ENCODE peak calls at places on chromosomes 2 and 18, in eight cellular contexts. L is globus pallidus, B is AG09319, F is MV-4-11, J is mucosa of gallbladder, M is glutamatergic neuron, I is astrocyte, T is NCI-H1436. V is an unnamed sample.

GRCh38 chr18:78774741-78775141 is 204.9 kb upstream of the SALL3 start:
- DNase-seq in T (no peak), I (no peak), J (no peak), M (no peak), F (no peak), B (no peak), L (no peak), V (no peak)

GRCh38 chr2:240687741-240688562 is 3.7 kb upstream of the AQP12A start:
- DNase-seq in I (no peak), T (no peak), B (no peak), L (no peak), F (no peak), M (no peak), J (peak), V (no peak)

GRCh38 chr2:154187948-154188347 is 316.2 kb downstream of the GALNT13 start:
- DNase-seq in B (no peak), F (no peak), I (no peak), T (no peak), M (no peak), L (no peak), J (no peak), V (no peak)

GRCh38 chr2:205775091-205775876 is 93.0 kb downstream of the NRP2 start:
- DNase-seq in I (peak), T (no peak), J (no peak), F (no peak), L (no peak), B (no peak), M (no peak), V (peak)

GRCh38 chr18:38367473-38367872 is 801.9 kb upstream of the CELF4 start:
- DNase-seq in B (no peak), T (no peak), F (no peak), M (no peak), J (no peak), I (no peak), L (no peak), V (no peak)

GRCh38 chr2:69992310-69993047 is 31.0 kb upstream of the ASPRV1 start:
- DNase-seq in L (no peak), I (no peak), T (no peak), M (no peak), B (no peak), F (no peak), J (no peak), V (no peak)

GRCh38 chr18:37516361-37516853 is 49.2 kb downstream of the CELF4 start:
- DNase-seq in B (no peak), T (no peak), M (no peak), I (no peak), F (no peak), J (no peak), L (no peak), V (no peak)

GRCh38 chr2:230435431-230435830 is 19.4 kb downstream of the SP100 start:
- DNase-seq in I (no peak), B (no peak), F (no peak), L (no peak), J (no peak), M (no peak), T (no peak), V (no peak)

GRCh38 chr2:204177977-204178522 is 241.5 kb downstream of the ICOS start:
- DNase-seq in M (peak), T (peak), L (no peak), B (no peak), J (peak), I (no peak), F (peak), V (no peak)

GRCh38 chr18:47969851-47970250 is 39.4 kb upstream of the SMAD2 start:
- DNase-seq in F (peak), T (no peak), M (no peak), B (no peak), L (no peak), J (no peak), I (peak), V (no peak)

GRCh38 chr2:1704606-1705556 is 39.4 kb downstream of the PXDN start:
- DNase-seq in L (no peak), T (no peak), M (peak), F (no peak), I (no peak), B (no peak), J (no peak), V (no peak)

GRCh38 chr2:16664052-16664731 is 1.4 kb downstream of the CYRIA start:
- DNase-seq in L (peak), T (no peak), M (no peak), F (peak), I (peak), J (peak), B (peak), V (no peak)

GRCh38 chr2:88903744-88904353 is 212.4 kb downstream of the RPIA start:
- DNase-seq in J (peak), F (peak), L (peak), B (no peak), T (no peak), M (no peak), I (no peak), V (no peak)

GRCh38 chr2:239196474-239197021 is 204.3 kb downstream of the HDAC4 start:
- DNase-seq in J (no peak), I (no peak), F (no peak), B (no peak), T (no peak), L (no peak), M (peak), V (no peak)

GRCh38 chr2:74597456-74597855 is 42.9 kb downstream of the DOK1 start:
- DNase-seq in M (peak), L (no peak), I (no peak), T (peak), B (no peak), F (no peak), J (no peak), V (no peak)

GRCh38 chr2:220504890-220505564 is 877.6 kb downstream of the SLC4A3 start:
- DNase-seq in F (no peak), M (no peak), T (peak), I (peak), L (no peak), B (no peak), J (peak), V (peak)

GRCh38 chr2:18311413-18311812 is 249.0 kb downstream of the RDH14 start:
- DNase-seq in T (no peak), J (no peak), B (peak), I (peak), L (no peak), M (no peak), F (no peak), V (peak)

GRCh38 chr18:49609416-49610284 is 47.8 kb downstream of the LIPG start:
- DNase-seq in M (no peak), F (no peak), J (no peak), T (no peak), B (no peak), L (no peak), I (peak), V (no peak)

GRCh38 chr2:239150125-239151011 is 250.5 kb downstream of the HDAC4 start:
- DNase-seq in I (no peak), L (no peak), T (no peak), M (peak), B (no peak), F (no peak), J (no peak), V (no peak)

GRCh38 chr2:46812381-46813024 is 103.1 kb downstream of the MCFD2 start:
- DNase-seq in L (no peak), M (no peak), F (no peak), I (peak), T (no peak), J (no peak), B (peak), V (no peak)

GRCh38 chr2:15584316-15584715 is 7.4 kb upstream of the DDX1 start:
- DNase-seq in M (no peak), T (no peak), L (no peak), J (no peak), I (no peak), F (no peak), B (no peak), V (no peak)

GRCh38 chr2:965640-966147 is 15.0 kb downstream of the SNTG2 start:
- DNase-seq in B (no peak), M (no peak), L (no peak), I (no peak), T (no peak), F (no peak), J (no peak), V (no peak)

V was measured in NCI-H1417 treated with DMSO at 0.1 percent for 48 hours.